ENCODE peak calls at places on chromosomes 2 and 18, in seven cellular contexts. G is IMR-90; M is GM23248; L is transverse colon; Y is aorta; P is CD4-positive, alpha-beta memory T cell; K is adrenal gland. F is an unnamed sample. For H3K4me1, the result is how much of the 10 kb centered on the place peaks cover.

GRCh38 chr2:178379162-178379664 is 71.8 kb downstream of the PRKRA start:
- DNase-seq in G (no peak), M (no peak), L (no peak), Y (no peak), P (no peak), K (no peak), F (no peak)

GRCh38 chr2:207265849-207266248 is 100.1 kb upstream of the KLF7 start:
- DNase-seq in G (no peak), M (no peak), L (no peak), Y (no peak), P (no peak), K (no peak), F (no peak)

GRCh38 chr2:71939588-71940535 is 207.8 kb downstream of the CYP26B1 start:
- DNase-seq in G (no peak), M (no peak), L (peak), Y (no peak), P (no peak), K (no peak), F (peak)

GRCh38 chr2:126766897-126767296 is 110.9 kb downstream of the GYPC start:
- DNase-seq in G (no peak), M (no peak), L (no peak), Y (peak), P (no peak), K (no peak), F (no peak)

GRCh38 chr18:9557250-9557943 is 57.0 kb downstream of the PPP4R1 start:
- DNase-seq in G (peak), M (no peak), L (no peak), Y (no peak), P (no peak), K (no peak), F (no peak)

GRCh38 chr2:19214682-19215391 is 143.6 kb downstream of the OSR1 start:
- DNase-seq in G (no peak), M (no peak), L (no peak), Y (no peak), P (no peak), K (no peak), F (no peak)

GRCh38 chr2:144468823-144469595 is 50.9 kb downstream of the ZEB2 start:
- DNase-seq in G (no peak), M (no peak), L (no peak), Y (no peak), P (no peak), K (no peak), F (no peak)

GRCh38 chr2:85926931-85927527 is 38.2 kb upstream of the ST3GAL5 start:
- DNase-seq in G (no peak), M (peak), L (no peak), Y (no peak), P (no peak), K (no peak), F (no peak)

GRCh38 chr2:85995648-85996529 is 107.1 kb upstream of the ST3GAL5 start:
- DNase-seq in G (no peak), M (no peak), L (no peak), Y (no peak), P (no peak), K (no peak), F (no peak)

GRCh38 chr2:46643493-46643892 is 164.1 kb downstream of the TMEM247 start:
- DNase-seq in G (no peak), M (no peak), L (no peak), Y (no peak), P (no peak), K (no peak), F (no peak)

GRCh38 chr2:46647041-46647440 is 167.7 kb downstream of the TMEM247 start:
- DNase-seq in G (no peak), M (no peak), L (no peak), Y (no peak), P (no peak), K (no peak), F (no peak)

GRCh38 chr2:46644690-46645385 is 165.5 kb downstream of the TMEM247 start:
- DNase-seq in G (peak), M (no peak), L (no peak), Y (no peak), P (no peak), K (no peak), F (no peak)

GRCh38 chr2:46643951-46644350 is 164.6 kb downstream of the TMEM247 start:
- DNase-seq in G (peak), M (no peak), L (no peak), Y (no peak), P (no peak), K (no peak), F (no peak)

DNA sequence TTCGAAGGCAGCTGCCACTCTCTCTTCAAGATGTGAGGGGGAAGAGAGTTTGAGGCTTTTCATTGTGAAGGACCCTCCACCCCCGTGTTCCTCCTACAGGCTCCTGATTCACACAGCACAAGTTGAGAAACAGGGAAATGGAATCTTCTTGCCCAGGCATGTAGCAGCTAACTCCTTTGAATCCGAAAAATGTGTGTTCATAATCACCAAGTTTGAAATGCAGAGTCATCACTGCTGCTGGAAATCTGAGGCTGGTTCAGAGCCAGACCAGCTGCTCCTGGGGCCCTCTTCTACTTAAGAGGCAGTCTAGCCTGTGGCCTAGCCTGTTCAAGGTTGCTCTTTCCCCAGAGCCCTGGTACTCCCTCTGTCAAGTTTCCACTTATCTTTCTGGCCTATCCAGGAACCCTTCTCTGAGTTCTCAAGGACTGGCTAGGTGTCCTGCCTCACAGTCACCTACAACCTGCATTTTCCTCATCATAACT is 166.4 kb downstream of the TMEM247 start:
- DNase-seq in G (peak), M (peak), L (peak), Y (no peak), P (no peak), K (peak), F (peak)
- H3K4me1 ChIP-seq in G (under half), M (half or more), L (under half), Y (under half), P (under half), K (under half), F (under half)

GRCh38 chr2:66481100-66481549 is 46.2 kb downstream of the MEIS1 start:
- DNase-seq in G (peak), M (peak), L (no peak), Y (no peak), P (no peak), K (peak), F (peak)

GRCh38 chr2:66478311-66478710 is 43.4 kb downstream of the MEIS1 start:
- DNase-seq in G (no peak), M (no peak), L (no peak), Y (no peak), P (no peak), K (no peak), F (no peak)

GRCh38 chr2:66478729-66479316 is 43.9 kb downstream of the MEIS1 start:
- DNase-seq in G (no peak), M (no peak), L (no peak), Y (no peak), P (no peak), K (no peak), F (no peak)

GRCh38 chr2:66472225-66472843 is 37.4 kb downstream of the MEIS1 start:
- DNase-seq in G (no peak), M (no peak), L (no peak), Y (no peak), P (no peak), K (no peak), F (no peak)

GRCh38 chr2:66477125-66477842 is 42.4 kb downstream of the MEIS1 start:
- DNase-seq in G (peak), M (peak), L (no peak), Y (no peak), P (no peak), K (peak), F (no peak)
- H3K4me1 ChIP-seq in G (under half), M (under half), L (under half), Y (under half), P (under half), K (half or more), F (under half)

GRCh38 chr2:24351981-24352380 is 8.4 kb downstream of the ITSN2 start:
- DNase-seq in G (no peak), M (no peak), L (no peak), Y (no peak), P (no peak), K (no peak), F (no peak)

GRCh38 chr2:24352664-24353063 is 7.7 kb downstream of the ITSN2 start:
- DNase-seq in G (no peak), M (no peak), L (no peak), Y (no peak), P (no peak), K (no peak), F (no peak)

GRCh38 chr2:24353933-24354332 is 6.4 kb downstream of the ITSN2 start:
- DNase-seq in G (no peak), M (no peak), L (no peak), Y (no peak), P (no peak), K (no peak), F (no peak)

GRCh38 chr2:24354382-24354781 is 6.0 kb downstream of the ITSN2 start:
- DNase-seq in G (no peak), M (no peak), L (no peak), Y (no peak), P (no peak), K (no peak), F (no peak)

GRCh38 chr2:24353364-24353763 is 7.0 kb downstream of the ITSN2 start:
- DNase-seq in G (no peak), M (no peak), L (no peak), Y (no peak), P (no peak), K (no peak), F (no peak)
- H3K4me1 ChIP-seq in G (under half), M (under half), L (under half), Y (under half), P (half or more), K (half or more), F (half or more)

GRCh38 chr2:159900343-159900742 is 102.3 kb upstream of the CD302 start:
- DNase-seq in G (no peak), M (no peak), L (no peak), Y (no peak), P (no peak), K (no peak), F (no peak)
- H3K4me1 ChIP-seq in G (under half), M (under half), L (under half), Y (under half), P (under half), K (under half), F (under half)

DNA sequence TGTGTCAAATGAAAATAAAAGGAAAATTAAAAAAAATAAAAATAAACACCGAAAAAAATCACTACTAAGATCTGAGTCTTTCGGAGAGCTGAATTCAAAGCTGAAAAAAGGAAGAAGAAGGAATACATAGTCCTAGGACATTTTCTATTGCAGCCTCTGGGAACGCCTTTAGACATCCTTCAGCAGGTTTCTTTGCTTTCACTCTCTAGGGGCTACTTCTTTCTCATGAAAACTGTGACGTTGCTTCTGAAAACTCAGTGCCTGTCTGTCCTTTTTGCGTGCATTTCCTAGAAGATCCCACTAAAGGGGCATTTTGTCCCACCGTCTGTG is 708 bp downstream of the STAT4 start:
- DNase-seq in G (no peak), M (no peak), L (no peak), Y (no peak), P (no peak), K (no peak), F (no peak)
- H3K4me1 ChIP-seq in G (under half), M (under half), L (under half), Y (under half), P (under half), K (under half), F (under half)

GRCh38 chr2:109407401-109408335 is 206.1 kb downstream of the SEPTIN10 start:
- DNase-seq in G (no peak), M (no peak), L (no peak), Y (no peak), P (no peak), K (no peak), F (no peak)
- H3K4me1 ChIP-seq in G (under half), M (under half), L (under half), Y (under half), P (under half), K (under half), F (under half)

GRCh38 chr2:217922101-217923006 is 80.4 kb downstream of the TNS1 start:
- DNase-seq in G (peak), M (peak), L (no peak), Y (peak), P (no peak), K (no peak), F (no peak)
- H3K4me1 ChIP-seq in G (half or more), M (half or more), L (half or more), Y (under half), P (under half), K (half or more), F (half or more)

DNA sequence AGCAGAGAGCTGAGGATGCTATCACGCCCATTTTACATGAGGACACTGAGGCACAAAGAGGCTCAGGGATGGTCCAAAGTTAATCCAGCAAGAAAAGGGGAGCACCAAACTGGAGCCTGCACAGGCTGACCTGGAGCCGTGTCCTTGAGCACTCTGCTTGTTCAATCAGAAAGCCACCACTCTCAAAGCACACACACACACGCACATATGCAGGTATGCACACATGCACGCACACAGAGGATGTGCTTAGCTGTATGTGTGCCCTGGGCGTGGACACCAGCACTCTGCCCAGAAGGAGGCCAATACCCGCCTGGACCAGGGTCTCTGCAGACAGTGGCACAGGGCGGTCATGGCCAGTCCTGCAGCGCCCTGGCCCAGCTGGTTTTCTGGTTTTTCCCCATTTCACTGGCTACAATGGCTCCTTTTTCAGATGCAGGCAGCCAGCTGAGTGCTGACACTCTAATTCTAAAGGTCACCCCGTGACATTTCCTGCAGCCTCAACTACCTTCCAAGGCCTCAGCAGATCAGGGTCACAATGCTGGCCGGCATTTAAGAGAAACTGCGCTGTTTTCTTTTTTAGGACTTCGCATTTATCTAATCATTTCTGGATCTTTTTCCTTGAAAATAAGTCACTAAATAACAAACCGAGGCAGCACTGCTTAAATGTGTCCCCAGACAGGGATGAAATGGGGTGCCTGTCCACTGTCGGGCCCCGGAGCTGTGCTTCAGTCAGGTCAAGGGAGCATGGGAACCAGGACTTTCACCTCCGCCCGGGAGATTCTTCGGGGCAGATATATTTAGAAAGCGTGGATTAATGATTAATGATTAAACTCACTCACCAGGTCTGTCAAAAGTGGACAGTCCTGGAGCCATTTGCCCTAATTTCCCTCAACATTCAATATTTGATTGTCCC is 104.5 kb downstream of the HDAC4 start:
- DNase-seq in G (no peak), M (no peak), L (peak), Y (peak), P (no peak), K (peak), F (no peak)
- H3K4me1 ChIP-seq in G (under half), M (under half), L (half or more), Y (under half), P (half or more), K (half or more), F (half or more)

GRCh38 chr2:45612741-45613140 is 1.7 kb upstream of the SRBD1 start:
- DNase-seq in G (peak), M (peak), L (no peak), Y (no peak), P (no peak), K (no peak), F (no peak)

GRCh38 chr2:45616663-45617411 is 5.8 kb upstream of the SRBD1 start:
- DNase-seq in G (peak), M (peak), L (no peak), Y (no peak), P (no peak), K (no peak), F (no peak)

GRCh38 chr2:45614330-45614729 is 3.3 kb upstream of the SRBD1 start:
- DNase-seq in G (no peak), M (no peak), L (no peak), Y (no peak), P (no peak), K (no peak), F (no peak)

GRCh38 chr2:45612265-45612664 is 1.2 kb upstream of the SRBD1 start:
- DNase-seq in G (no peak), M (no peak), L (no peak), Y (no peak), P (no peak), K (no peak), F (no peak)

GRCh38 chr2:45614871-45615270 is 3.8 kb upstream of the SRBD1 start:
- DNase-seq in G (peak), M (no peak), L (no peak), Y (no peak), P (no peak), K (no peak), F (no peak)
- H3K4me1 ChIP-seq in G (under half), M (under half), L (under half), Y (under half), P (under half), K (under half), F (under half)

GRCh38 chr2:65164379-65165023 is 34.6 kb upstream of the RAB1A start:
- DNase-seq in G (peak), M (peak), L (no peak), Y (no peak), P (no peak), K (no peak), F (peak)
- H3K4me1 ChIP-seq in G (under half), M (under half), L (under half), Y (under half), P (under half), K (under half), F (under half)

F was measured in heart right ventricle.